ENCODE peak calls at places on chromosomes 6 and 20, in five cellular contexts. U, F, K, S and A are unnamed samples.

GRCh38 chr20:40600441-40601235 is 88.4 kb downstream of the MAFB start:
- DNase-seq in U (no peak), K (no peak), S (no peak), F (no peak), A (no peak)

GRCh38 chr20:13325033-13325432 is 104.0 kb downstream of the ISM1 start:
- DNase-seq in K (peak), F (no peak), U (no peak), S (no peak), A (no peak)

GRCh38 chr6:45757443-45758121 is 258.1 kb downstream of the CLIC5 start:
- DNase-seq in F (no peak), S (no peak), K (no peak), U (no peak), A (no peak)

GRCh38 chr20:62990306-62990825 is 16.4 kb downstream of the BHLHE23 start:
- DNase-seq in K (no peak), F (no peak), U (no peak), S (no peak), A (no peak)

GRCh38 chr20:13858496-13859270 is 73.9 kb downstream of the NDUFAF5 start:
- DNase-seq in F (no peak), S (no peak), K (no peak), U (no peak), A (no peak)

GRCh38 chr6:35311390-35312075 is 13.9 kb downstream of the DEF6 start:
- DNase-seq in F (no peak), S (no peak), K (no peak), U (no peak), A (no peak)

GRCh38 chr6:112800439-112800838 is 453.3 kb downstream of the RFPL4B start:
- DNase-seq in U (no peak), F (no peak), K (no peak), S (no peak), A (no peak)

GRCh38 chr20:36116813-36117441 is 37.6 kb upstream of the EPB41L1 start:
- DNase-seq in K (no peak), F (no peak), S (no peak), U (no peak), A (no peak)

GRCh38 chr6:10101551-10102252 is 313.2 kb downstream of the TFAP2A start:
- DNase-seq in K (no peak), F (no peak), U (no peak), S (no peak), A (no peak)

GRCh38 chr20:10659651-10660601 is 13.9 kb downstream of the JAG1 start:
- DNase-seq in S (no peak), U (peak), K (peak), F (no peak), A (peak)

DNA sequence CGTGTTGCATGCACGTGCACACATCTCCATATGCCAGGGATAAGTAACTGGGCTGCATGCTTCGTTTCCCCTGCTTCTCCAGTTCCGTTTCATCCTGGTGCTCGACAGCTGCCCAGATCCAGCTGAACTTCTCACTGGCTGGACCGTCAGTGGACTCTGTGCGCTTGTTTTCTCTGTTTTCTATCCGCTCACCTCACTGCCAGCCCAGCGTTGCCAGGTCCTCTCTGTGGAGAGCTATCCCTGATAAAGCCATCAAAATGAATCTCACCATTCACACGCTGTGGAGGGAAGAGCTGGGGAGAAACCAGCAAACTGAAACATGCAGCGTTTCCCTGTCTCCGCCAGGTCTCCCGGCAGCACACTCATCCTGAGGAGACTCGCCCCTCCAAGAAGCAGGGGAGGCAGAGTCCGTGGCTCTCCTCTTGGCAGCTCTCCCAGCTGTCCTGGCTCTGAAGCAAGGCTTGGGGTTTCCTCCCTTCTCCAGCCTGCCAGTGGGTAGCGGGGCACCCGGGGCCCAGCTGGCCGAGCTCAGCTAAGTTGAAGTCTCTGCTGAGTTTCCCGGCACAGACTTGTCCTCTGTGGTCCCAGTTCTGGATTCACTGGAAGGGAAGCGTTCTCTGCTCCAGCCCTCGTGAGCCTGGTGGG is 160.9 kb downstream of the DTNBP1 start:
- DNase-seq in S (no peak), K (no peak), U (peak), F (no peak), A (no peak)
- H3K27ac ChIP-seq in S (no peak), K (peak), U (peak), F (no peak), A (peak)

GRCh38 chr6:136411453-136412354 is 122.1 kb upstream of the BCLAF1 start:
- DNase-seq in F (no peak), U (no peak), S (no peak), K (no peak), A (no peak)

GRCh38 chr6:136409598-136409997 is 120.0 kb upstream of the BCLAF1 start:
- DNase-seq in U (no peak), K (no peak), F (no peak), S (no peak), A (no peak)

GRCh38 chr6:136412410-136412809 is 122.8 kb upstream of the BCLAF1 start:
- DNase-seq in S (no peak), F (no peak), K (no peak), U (no peak), A (no peak)

GRCh38 chr6:136411028-136411329 is 121.3 kb upstream of the BCLAF1 start:
- DNase-seq in S (no peak), F (no peak), K (no peak), U (no peak), A (no peak)

DNA sequence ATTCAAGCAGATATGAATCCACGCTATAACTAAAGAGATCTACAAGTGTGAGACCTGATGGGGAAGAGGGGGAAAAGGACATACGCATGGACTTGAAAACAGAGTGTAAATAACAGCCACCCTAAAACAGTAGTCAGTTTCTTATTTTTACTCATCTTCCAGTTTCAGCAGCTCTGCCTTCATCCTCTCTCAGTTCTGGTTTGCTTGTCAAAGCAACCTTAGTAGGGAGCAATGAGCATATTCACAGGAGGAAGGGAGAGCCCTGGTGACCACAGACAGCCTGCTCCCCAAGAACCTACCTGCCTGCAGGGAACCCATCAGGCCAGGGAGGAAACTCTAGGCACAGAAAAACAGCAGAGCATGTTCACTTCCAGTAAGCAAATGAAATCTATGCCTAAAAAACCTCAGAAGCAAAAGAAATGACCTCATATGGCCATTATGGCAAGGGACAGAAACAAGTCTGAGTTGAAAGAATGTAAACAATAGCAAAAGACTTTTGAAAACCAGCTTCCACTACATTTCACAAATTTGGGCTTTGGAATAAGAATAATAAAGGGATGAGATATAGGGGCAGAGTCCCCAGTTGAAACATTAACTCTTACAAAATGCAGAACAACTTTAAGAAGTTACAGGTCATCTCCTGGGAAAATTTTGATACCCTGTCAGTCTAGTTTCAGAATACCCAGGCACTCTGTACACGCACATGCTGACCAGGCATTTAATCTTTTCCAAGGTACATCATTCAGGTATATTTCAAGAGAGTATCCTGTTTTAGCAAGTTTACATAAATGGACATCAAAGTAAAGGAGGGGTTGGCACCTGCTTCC is 120.8 kb upstream of the BCLAF1 start:
- DNase-seq in K (no peak), F (no peak), U (no peak), S (no peak), A (no peak)
- H3K27ac ChIP-seq in K (no peak), F (no peak), U (no peak), S (no peak), A (no peak)

DNA sequence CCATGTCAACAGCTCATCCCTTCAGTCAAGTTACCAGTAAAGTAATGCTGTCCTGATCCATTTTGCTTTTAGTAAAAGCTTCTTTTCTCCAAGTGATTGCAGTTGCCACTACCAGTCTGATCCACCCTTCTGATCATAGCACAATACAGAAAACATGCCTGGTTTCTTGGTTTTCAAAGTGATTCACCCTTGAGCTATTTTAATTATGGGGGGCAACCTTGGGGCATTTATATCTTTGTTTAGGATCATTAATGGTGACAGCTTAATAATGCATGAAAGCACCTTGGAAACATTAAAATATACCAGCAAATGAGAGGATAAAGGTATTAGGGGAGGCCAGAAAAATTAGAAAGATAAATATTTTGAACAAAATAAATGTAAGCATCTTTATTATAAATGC is 38.3 kb downstream of the LRRC1 start:
- DNase-seq in S (no peak), K (no peak), F (no peak), U (no peak), A (no peak)
- H3K27ac ChIP-seq in S (no peak), K (no peak), F (no peak), U (peak), A (no peak)

GRCh38 chr6:14638562-14638931 is 521.0 kb downstream of the CD83 start:
- DNase-seq in K (no peak), S (no peak), U (no peak), F (no peak), A (no peak)

GRCh38 chr6:14635195-14635594 is 517.6 kb downstream of the CD83 start:
- DNase-seq in K (no peak), F (no peak), S (no peak), U (no peak), A (no peak)

GRCh38 chr6:14634072-14634471 is 516.5 kb downstream of the CD83 start:
- DNase-seq in S (no peak), K (no peak), U (no peak), F (no peak), A (no peak)

GRCh38 chr6:14633453-14633852 is 515.9 kb downstream of the CD83 start:
- DNase-seq in F (no peak), K (no peak), U (no peak), S (no peak), A (no peak)

GRCh38 chr6:14635933-14636599 is 518.5 kb downstream of the CD83 start:
- DNase-seq in K (no peak), F (no peak), U (no peak), S (no peak), A (no peak)
- H3K27ac ChIP-seq in K (no peak), F (no peak), U (no peak), S (no peak), A (no peak)